ENCODE peak calls at places on chromosomes 16 and 17, in four cellular contexts. One of them, this sample, is unnamed.

GRCh38 chr16:69176033-69176780 is 10.8 kb upstream of the SNTB2 start:
- DNase-seq in WTC11: no peak
- DNase-seq in K562: no peak
- DNase-seq in HepG2: no peak
- DNase-seq in this sample: no peak

GRCh38 chr16:21076186-21076883 is 74.3 kb downstream of the DNAH3 start:
- DNase-seq in WTC11: no peak
- DNase-seq in K562: no peak
- DNase-seq in HepG2: peak; percentile 32
- DNase-seq in this sample: no peak

GRCh38 chr17:37648555-37648954 is 5.3 kb upstream of the DDX52 start:
- DNase-seq in WTC11: no peak
- DNase-seq in K562: no peak
- DNase-seq in HepG2: no peak
- DNase-seq in this sample: no peak

GRCh38 chr17:32609085-32609484 is 122.3 kb downstream of the CDK5R1 start:
- DNase-seq in WTC11: no peak
- DNase-seq in K562: no peak
- DNase-seq in HepG2: peak; percentile 6
- DNase-seq in this sample: no peak

GRCh38 chr17:47239663-47240374 is 13.8 kb upstream of the ITGB3 start:
- DNase-seq in WTC11: no peak
- DNase-seq in K562: peak; percentile 72
- DNase-seq in HepG2: no peak
- DNase-seq in this sample: no peak

GRCh38 chr17:59476413-59476812 is 89.0 kb upstream of the DHX40 start:
- DNase-seq in WTC11: no peak
- DNase-seq in K562: no peak
- DNase-seq in HepG2: no peak
- DNase-seq in this sample: no peak

GRCh38 chr17:40484285-40484972 is 17.0 kb downstream of the TNS4 start:
- DNase-seq in WTC11: no peak
- DNase-seq in K562: no peak
- DNase-seq in HepG2: no peak
- DNase-seq in this sample: no peak

GRCh38 chr16:9107025-9107970 is 15.9 kb downstream of the HAPSTR1 start:
- DNase-seq in WTC11: no peak
- DNase-seq in K562: no peak
- DNase-seq in HepG2: no peak
- DNase-seq in this sample: no peak

GRCh38 chr16:88306860-88307545 is 75.8 kb upstream of the ZNF469 start:
- DNase-seq in WTC11: no peak
- DNase-seq in K562: no peak
- DNase-seq in HepG2: peak; percentile 37
- DNase-seq in this sample: no peak

GRCh38 chr17:2542456-2542855 is 30.8 kb upstream of the METTL16 start:
- DNase-seq in WTC11: no peak
- DNase-seq in K562: no peak
- DNase-seq in HepG2: no peak
- DNase-seq in this sample: no peak

GRCh38 chr16:55326261-55326802 is 2.3 kb downstream of the IRX6 start:
- DNase-seq in WTC11: no peak
- DNase-seq in K562: no peak
- DNase-seq in HepG2: no peak
- DNase-seq in this sample: no peak

GRCh38 chr17:36600477-36600876 is 906 bp upstream of the MRM1 start:
- DNase-seq in WTC11: no peak
- DNase-seq in K562: peak; percentile 76
- DNase-seq in HepG2: no peak
- DNase-seq in this sample: no peak

GRCh38 chr17:8791248-8791909 is 7.8 kb downstream of the MFSD6L start:
- DNase-seq in WTC11: no peak
- DNase-seq in K562: no peak
- DNase-seq in HepG2: no peak
- DNase-seq in this sample: no peak
- TF ChIP-seq ELF4 in WTC11: no peak
- TF ChIP-seq ELF4 in K562: no peak
- TF ChIP-seq ELF4 in HepG2: no peak
- TF ChIP-seq ELF4 in this sample: no peak

GRCh38 chr17:80977172-80977571 is 14.5 kb upstream of the CHMP6 start:
- DNase-seq in WTC11: no peak
- DNase-seq in K562: no peak
- DNase-seq in HepG2: no peak
- DNase-seq in this sample: no peak

GRCh38 chr17:80980397-80981061 is 11.1 kb upstream of the CHMP6 start:
- DNase-seq in WTC11: no peak
- DNase-seq in K562: no peak
- DNase-seq in HepG2: no peak
- DNase-seq in this sample: no peak

GRCh38 chr17:80976718-80977117 is 14.9 kb upstream of the CHMP6 start:
- DNase-seq in WTC11: no peak
- DNase-seq in K562: no peak
- DNase-seq in HepG2: no peak
- DNase-seq in this sample: no peak

GRCh38 chr17:80979547-80980378 is 11.9 kb upstream of the CHMP6 start:
- DNase-seq in WTC11: no peak
- DNase-seq in K562: no peak
- DNase-seq in HepG2: no peak
- DNase-seq in this sample: no peak

GRCh38 chr17:80978499-80979497 is 12.8 kb upstream of the CHMP6 start:
- DNase-seq in WTC11: no peak
- DNase-seq in K562: no peak
- DNase-seq in HepG2: no peak
- DNase-seq in this sample: no peak
- TF ChIP-seq ELF4 in WTC11: no peak
- TF ChIP-seq ELF4 in K562: no peak
- TF ChIP-seq ELF4 in HepG2: no peak
- TF ChIP-seq ELF4 in this sample: no peak

GRCh38 chr17:15659236-15659635 is 24.9 kb downstream of the TRIM16 start:
- DNase-seq in WTC11: no peak
- DNase-seq in K562: no peak
- DNase-seq in HepG2: no peak
- DNase-seq in this sample: no peak

GRCh38 chr17:15660077-15660476 is 24.0 kb downstream of the TRIM16 start:
- DNase-seq in WTC11: no peak
- DNase-seq in K562: no peak
- DNase-seq in HepG2: no peak
- DNase-seq in this sample: no peak

GRCh38 chr17:15655162-15655561 is 28.9 kb downstream of the TRIM16 start:
- DNase-seq in WTC11: no peak
- DNase-seq in K562: no peak
- DNase-seq in HepG2: no peak
- DNase-seq in this sample: no peak

GRCh38 chr17:15659663-15660062 is 24.4 kb downstream of the TRIM16 start:
- DNase-seq in WTC11: no peak
- DNase-seq in K562: no peak
- DNase-seq in HepG2: no peak
- DNase-seq in this sample: no peak

DNA sequence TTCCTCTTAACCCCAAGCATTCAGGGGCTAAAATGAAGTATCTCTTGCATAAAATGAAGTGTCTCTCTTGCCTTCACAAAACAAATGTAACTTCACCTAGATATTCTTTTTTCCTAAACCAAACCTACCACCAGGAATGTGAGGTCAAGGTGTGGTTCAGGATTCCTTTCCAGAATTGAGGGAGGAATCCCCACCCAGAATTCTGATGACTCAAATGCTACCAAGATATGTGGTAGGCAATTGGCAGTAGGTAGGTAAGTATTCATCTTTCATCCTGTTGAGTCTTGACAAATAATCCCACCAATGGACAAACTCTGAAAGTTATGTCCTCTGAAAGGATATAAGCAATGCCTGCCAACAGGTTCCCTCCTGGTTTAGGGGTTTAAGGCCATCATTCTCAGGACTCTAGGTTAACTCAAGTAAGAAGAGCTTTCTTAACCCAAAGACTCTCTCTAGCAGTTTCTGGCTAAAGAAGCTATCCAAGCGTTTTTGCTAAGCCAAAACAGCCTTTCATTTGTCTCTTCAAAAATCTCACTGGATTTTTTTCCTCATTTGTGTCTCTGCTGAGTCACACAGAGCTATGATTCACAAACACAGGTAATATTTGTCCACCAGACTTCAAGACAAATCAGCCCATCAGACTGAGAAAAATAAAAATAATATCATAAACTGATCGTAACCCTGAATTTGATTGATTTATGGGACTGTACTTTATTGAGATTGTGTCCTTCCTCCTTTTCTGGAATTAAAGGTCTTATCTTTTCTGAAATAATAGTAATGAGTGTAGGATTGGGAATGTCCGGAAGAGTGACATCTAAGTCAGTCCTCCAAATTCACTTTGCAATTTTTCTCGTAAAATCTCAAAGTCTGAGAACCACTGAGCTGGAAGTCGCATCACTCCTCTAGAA is 26.0 kb downstream of the TRIM16 start:
- DNase-seq in WTC11: no peak
- DNase-seq in K562: no peak
- DNase-seq in HepG2: no peak
- DNase-seq in this sample: no peak
- TF ChIP-seq ELF4 in WTC11: no peak
- TF ChIP-seq ELF4 in K562: no peak
- TF ChIP-seq ELF4 in HepG2: no peak
- TF ChIP-seq ELF4 in this sample: no peak

GRCh38 chr16:11914210-11914758 is 1.5 kb downstream of the GSPT1 start:
- DNase-seq in WTC11: no peak
- DNase-seq in K562: no peak
- DNase-seq in HepG2: no peak
- DNase-seq in this sample: no peak

GRCh38 chr16:11907160-11907970 is 8.4 kb downstream of the GSPT1 start:
- DNase-seq in WTC11: no peak
- DNase-seq in K562: no peak
- DNase-seq in HepG2: no peak
- DNase-seq in this sample: no peak

GRCh38 chr16:11914759-11915643 is 755 bp downstream of the GSPT1 start:
- DNase-seq in WTC11: peak; percentile 22
- DNase-seq in K562: peak; percentile 58
- DNase-seq in HepG2: no peak
- DNase-seq in this sample: peak; percentile 24

GRCh38 chr16:11913425-11914079 is 2.2 kb downstream of the GSPT1 start:
- DNase-seq in WTC11: no peak
- DNase-seq in K562: peak; percentile 19
- DNase-seq in HepG2: no peak
- DNase-seq in this sample: no peak

DNA sequence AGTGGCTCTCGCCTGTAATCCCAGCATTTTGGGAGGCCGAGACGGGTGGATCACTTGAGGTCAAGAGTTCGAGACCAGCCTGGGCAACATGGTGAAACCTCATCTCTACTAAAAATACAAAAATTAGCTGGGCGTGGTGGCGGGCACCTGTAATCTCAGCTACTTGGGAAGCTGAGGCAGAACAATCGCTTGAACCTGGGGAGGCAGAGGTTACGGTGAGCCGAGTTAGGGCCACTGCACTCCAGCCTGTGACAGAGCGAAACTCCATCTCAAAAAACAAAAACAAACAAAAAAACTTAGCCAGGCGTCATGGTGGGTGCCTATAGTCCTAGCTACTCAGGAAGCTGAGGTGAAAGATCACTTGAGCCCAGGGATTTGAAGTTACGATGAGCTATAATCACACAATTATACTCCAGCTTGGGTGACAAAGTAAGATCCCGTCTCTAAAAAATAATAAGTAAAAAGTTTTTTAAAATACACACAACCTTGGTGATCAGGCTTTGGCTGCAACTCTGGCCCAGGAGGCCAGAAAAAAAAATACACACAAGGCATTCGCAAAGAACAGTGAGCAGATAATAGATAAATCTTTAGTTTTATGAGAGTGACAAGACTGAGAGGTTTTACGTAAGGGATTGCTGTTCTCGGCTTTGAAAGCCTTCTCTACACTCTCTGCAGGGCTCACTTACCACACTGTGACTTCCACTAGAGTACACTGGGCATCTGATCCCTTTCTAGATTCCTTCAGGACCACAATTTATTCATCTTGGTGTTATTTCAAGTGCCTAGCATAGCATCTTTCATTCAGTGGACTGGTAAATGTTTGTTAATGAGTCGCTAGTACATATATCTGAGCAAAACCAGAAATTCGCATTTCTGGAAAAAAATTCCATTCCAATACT is 5.9 kb downstream of the GSPT1 start:
- DNase-seq in WTC11: no peak
- DNase-seq in K562: no peak
- DNase-seq in HepG2: no peak
- DNase-seq in this sample: no peak
- TF ChIP-seq ELF4 in WTC11: no peak
- TF ChIP-seq ELF4 in K562: no peak
- TF ChIP-seq ELF4 in HepG2: no peak
- TF ChIP-seq ELF4 in this sample: no peak

DNA sequence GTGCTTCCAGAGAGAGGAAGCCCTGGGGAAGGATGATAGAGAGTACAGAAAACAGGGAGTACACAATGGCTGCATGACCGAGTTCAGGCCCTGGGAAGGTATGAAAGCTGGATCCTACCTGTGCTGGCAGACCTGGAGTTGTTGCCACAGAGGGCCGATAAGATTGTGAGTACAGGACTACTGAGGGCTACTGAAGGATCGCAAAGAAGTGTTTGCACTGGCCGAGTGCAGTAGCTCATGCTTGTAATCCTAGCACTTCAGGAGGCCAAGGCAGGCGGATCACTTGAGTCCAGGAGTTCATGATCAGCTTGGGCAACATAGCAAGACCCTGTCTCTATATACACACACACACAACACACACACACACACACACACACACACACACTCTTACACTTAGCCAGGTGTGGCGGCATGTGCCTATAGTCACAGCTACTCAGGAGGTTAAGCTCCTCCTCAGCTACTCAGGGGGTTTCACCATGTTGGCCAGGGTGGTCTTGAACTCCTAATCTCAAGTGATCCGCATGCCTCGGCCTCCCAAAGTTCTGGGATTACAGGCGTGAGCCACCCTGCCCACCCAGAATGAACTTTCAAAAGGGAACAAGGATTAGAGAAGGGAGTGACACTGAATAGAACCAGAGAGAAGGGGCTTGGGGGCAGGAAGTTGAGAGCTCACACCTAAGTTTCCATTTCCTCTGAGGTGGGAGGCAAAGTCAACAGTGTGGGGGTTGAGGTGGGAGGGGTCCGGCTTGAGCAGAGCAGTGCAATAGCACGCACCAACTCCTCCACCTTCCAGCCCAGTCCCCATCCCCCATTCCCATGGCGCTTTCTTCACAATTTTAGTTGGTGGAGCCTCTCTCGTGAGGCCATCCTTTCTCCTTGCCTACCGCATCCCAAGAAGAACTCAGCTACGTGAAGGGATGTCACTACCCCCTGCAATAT is 7.5 kb downstream of the SCIMP start:
- DNase-seq in WTC11: no peak
- DNase-seq in K562: no peak
- DNase-seq in HepG2: no peak
- DNase-seq in this sample: no peak
- TF ChIP-seq ELF4 in WTC11: no peak
- TF ChIP-seq ELF4 in K562: no peak
- TF ChIP-seq ELF4 in HepG2: no peak
- TF ChIP-seq ELF4 in this sample: no peak

GRCh38 chr17:19549746-19550623 is 16.3 kb downstream of the SLC47A1 start:
- DNase-seq in WTC11: no peak
- DNase-seq in K562: no peak
- DNase-seq in HepG2: peak; percentile 91
- DNase-seq in this sample: no peak
- TF ChIP-seq ELF4 in WTC11: no peak
- TF ChIP-seq ELF4 in K562: no peak
- TF ChIP-seq ELF4 in HepG2: no peak
- TF ChIP-seq ELF4 in this sample: no peak